ENCODE peak calls at places on chromosomes 2 and 18, in six cellular contexts. T, E, V, P, B and W are unnamed samples.

GRCh38 chr2:68937346-68938055 is 15.2 kb downstream of the GKN2 start:
- DNase-seq in T (no peak), E (no peak), V (no peak), P (no peak), B (no peak), W (no peak)

GRCh38 chr18:1094408-1094807 is 189.7 kb downstream of the ADCYAP1 start:
- DNase-seq in T (peak), E (no peak), V (no peak), P (no peak), B (peak), W (peak)

GRCh38 chr2:8003462-8004075 is 678.3 kb upstream of the ID2 start:
- DNase-seq in T (no peak), E (peak), V (no peak), P (peak), B (peak), W (no peak)

GRCh38 chr2:24861500-24861899 is 58.5 kb downstream of the ADCY3 start:
- DNase-seq in T (no peak), E (peak), V (no peak), P (no peak), B (no peak), W (no peak)

GRCh38 chr2:42939411-42940206 is 147.2 kb upstream of the HAAO start:
- DNase-seq in T (no peak), E (peak), V (no peak), P (no peak), B (no peak), W (no peak)

GRCh38 chr2:222270436-222270835 is 28.4 kb downstream of the PAX3 start:
- DNase-seq in T (no peak), E (no peak), V (no peak), P (no peak), B (no peak), W (no peak)

GRCh38 chr2:224801360-224801759 is 85.2 kb upstream of the CCDC195 start:
- DNase-seq in T (no peak), E (no peak), V (no peak), P (no peak), B (no peak), W (no peak)

GRCh38 chr18:57780318-57781127 is 22.6 kb downstream of the ATP8B1 start:
- DNase-seq in T (peak), E (no peak), V (no peak), P (peak), B (peak), W (peak)

GRCh38 chr2:23591111-23591510 is 206.1 kb downstream of the KLHL29 start:
- DNase-seq in T (no peak), E (no peak), V (no peak), P (no peak), B (no peak), W (no peak)